ENCODE peak calls at places on chromosomes 7 and 10, in eight cellular contexts. D, P, K, M, T, L, V and Q are unnamed samples.
A peak's percentile ranks its signal among the peaks of the same experiment; 100 is the strongest.

GRCh38 chr10:25666276-25666675 is 267.8 kb upstream of the MYO3A start:
- DNase-seq in D (no peak), P (no peak), K (no peak), M (no peak), T (no peak), L (no peak), V (no peak), Q (no peak)

GRCh38 chr7:128830231-128831177 is at the start of gene FLNC:
- DNase-seq in D (peak; percentile 59), P (peak; percentile 75), K (peak; percentile 91), M (peak; percentile 88), T (peak; percentile 85), L (no peak), V (no peak), Q (no peak)

GRCh38 chr7:139065323-139065722 is 29.5 kb upstream of the ZC3HAV1L start:
- DNase-seq in D (no peak), P (no peak), K (no peak), M (no peak), T (no peak), L (no peak), V (no peak), Q (no peak)

GRCh38 chr10:117860823-117861222 is 185.9 kb downstream of the RAB11FIP2 start:
- DNase-seq in D (no peak), P (no peak), K (peak; percentile 10), M (peak; percentile 14), T (no peak), L (peak; percentile 1), V (no peak), Q (no peak)

GRCh38 chr7:124130-124949 is 68.0 kb upstream of the FAM20C start:
- DNase-seq in D (no peak), P (no peak), K (no peak), M (no peak), T (no peak), L (no peak), V (no peak), Q (no peak)

GRCh38 chr7:48158404-48158803 is 12.9 kb upstream of the ABCA13 start:
- DNase-seq in D (no peak), P (no peak), K (peak; percentile 58), M (peak; percentile 18), T (no peak), L (peak; percentile 45), V (no peak), Q (no peak)

GRCh38 chr10:132302911-132303310 is 4.8 kb downstream of the STK32C start:
- DNase-seq in D (no peak), P (no peak), K (no peak), M (no peak), T (no peak), L (no peak), V (no peak), Q (no peak)

GRCh38 chr7:85115862-85116261 is 71.0 kb downstream of the SEMA3D start:
- DNase-seq in D (no peak), P (no peak), K (no peak), M (no peak), T (no peak), L (no peak), V (no peak), Q (no peak)

GRCh38 chr7:863106-863505 is 13.2 kb upstream of the GET4 start:
- DNase-seq in D (no peak), P (no peak), K (no peak), M (no peak), T (no peak), L (no peak), V (no peak), Q (no peak)

GRCh38 chr10:104031631-104032030 is 54.0 kb downstream of the COL17A1 start:
- DNase-seq in D (no peak), P (no peak), K (no peak), M (no peak), T (no peak), L (no peak), V (no peak), Q (no peak)

GRCh38 chr10:103454026-103454425 is 1.9 kb upstream of the CALHM2 start:
- DNase-seq in D (no peak), P (no peak), K (no peak), M (no peak), T (no peak), L (no peak), V (no peak), Q (no peak)

GRCh38 chr10:34491666-34492065 is 323.4 kb downstream of the PARD3 start:
- DNase-seq in D (no peak), P (no peak), K (no peak), M (peak; percentile 12), T (no peak), L (no peak), V (no peak), Q (no peak)

GRCh38 chr7:138233189-138233588 is 156.9 kb downstream of the AKR1D1 start:
- DNase-seq in D (no peak), P (no peak), K (no peak), M (no peak), T (no peak), L (no peak), V (no peak), Q (no peak)

GRCh38 chr10:109962247-109962646 is 38.9 kb upstream of the XPNPEP1 start:
- DNase-seq in D (no peak), P (no peak), K (peak; percentile 49), M (peak; percentile 58), T (no peak), L (no peak), V (no peak), Q (no peak)

GRCh38 chr10:18100664-18101063 is 39.6 kb upstream of the CACNB2 start:
- DNase-seq in D (no peak), P (no peak), K (peak; percentile 43), M (peak; percentile 18), T (no peak), L (no peak), V (no peak), Q (no peak)

GRCh38 chr7:75039709-75040108 is 33.9 kb downstream of the RCC1L start:
- DNase-seq in D (no peak), P (no peak), K (no peak), M (no peak), T (no peak), L (no peak), V (no peak), Q (no peak)

GRCh38 chr10:11098628-11099027 is 81.0 kb downstream of the CELF2 start:
- DNase-seq in D (no peak), P (no peak), K (no peak), M (no peak), T (no peak), L (no peak), V (no peak), Q (no peak)

GRCh38 chr10:121405953-121406352 is 192.3 kb downstream of the FGFR2 start:
- DNase-seq in D (no peak), P (no peak), K (no peak), M (no peak), T (no peak), L (no peak), V (no peak), Q (no peak)

GRCh38 chr10:51879238-51879637 is 179.8 kb upstream of the CSTF2T start:
- DNase-seq in D (no peak), P (no peak), K (peak; percentile 98), M (peak; percentile 97), T (no peak), L (peak; percentile 94), V (no peak), Q (no peak)

GRCh38 chr7:55187701-55188491 is 169.1 kb downstream of the EGFR start:
- DNase-seq in D (no peak), P (peak; percentile 19), K (no peak), M (no peak), T (no peak), L (no peak), V (no peak), Q (no peak)

GRCh38 chr10:118017850-118018249 is 28.9 kb downstream of the RAB11FIP2 start:
- DNase-seq in D (no peak), P (no peak), K (no peak), M (no peak), T (no peak), L (no peak), V (no peak), Q (no peak)

GRCh38 chr10:58220769-58221448 is 46.8 kb downstream of the IPMK start:
- DNase-seq in D (no peak), P (no peak), K (peak; percentile 63), M (peak; percentile 73), T (no peak), L (peak; percentile 27), V (no peak), Q (no peak)

GRCh38 chr10:71604324-71605018 is 115.1 kb downstream of the C10orf105 start:
- DNase-seq in D (no peak), P (no peak), K (peak; percentile 32), M (no peak), T (no peak), L (no peak), V (no peak), Q (no peak)

GRCh38 chr7:68143345-68143744 is 1146.7 kb downstream of the TYW1 start:
- DNase-seq in D (no peak), P (no peak), K (no peak), M (no peak), T (no peak), L (no peak), V (no peak), Q (no peak)

GRCh38 chr7:8747338-8747737 is 313.9 kb downstream of the NXPH1 start:
- DNase-seq in D (no peak), P (no peak), K (no peak), M (no peak), T (no peak), L (no peak), V (no peak), Q (no peak)

GRCh38 chr7:77382532-77382931 is 33.6 kb downstream of the GSAP start:
- DNase-seq in D (no peak), P (no peak), K (no peak), M (no peak), T (no peak), L (no peak), V (no peak), Q (no peak)

GRCh38 chr7:32204361-32205018 is 134.3 kb upstream of the PDE1C start:
- DNase-seq in D (peak; percentile 83), P (no peak), K (peak; percentile 94), M (peak; percentile 72), T (no peak), L (peak; percentile 24), V (peak; percentile 52), Q (peak; percentile 62)

GRCh38 chr10:69645296-69645665 is 15.2 kb downstream of the FAM241B start:
- DNase-seq in D (no peak), P (no peak), K (no peak), M (no peak), T (peak; percentile 44), L (no peak), V (no peak), Q (no peak)

GRCh38 chr7:25854059-25854458 is 297.9 kb upstream of the NFE2L3 start:
- DNase-seq in D (no peak), P (no peak), K (no peak), M (no peak), T (no peak), L (no peak), V (no peak), Q (no peak)

GRCh38 chr10:44628921-44629320 is 244.0 kb upstream of the CXCL12 start:
- DNase-seq in D (no peak), P (no peak), K (peak; percentile 95), M (peak; percentile 91), T (no peak), L (peak; percentile 58), V (no peak), Q (no peak)

GRCh38 chr10:31697271-31698168 is 231.1 kb downstream of the ARHGAP12 start:
- DNase-seq in D (no peak), P (no peak), K (peak; percentile 84), M (peak; percentile 95), T (peak; percentile 84), L (peak; percentile 52), V (peak; percentile 70), Q (peak; percentile 56)